ENCODE peak calls at places on chromosomes 1 and 21, in eight cellular contexts. Z is brain microvascular endothelial cell, Q is RWPE1, S is foreskin fibroblast, C is uterus, W is psoas muscle, B is neural progenitor cell, G is heart left ventricle. H is an unnamed sample.

GRCh38 chr1:170010443-170010842 is 64.1 kb downstream of the KIFAP3 start:
- DNase-seq in Z (peak; percentile 34), Q (peak; percentile 14), S (peak; percentile 32), C (peak; percentile 26), W (no peak), B (peak; percentile 65), G (peak; percentile 28), H (peak; percentile 9)

GRCh38 chr1:203136409-203137042 is 9.0 kb downstream of the ADORA1 start:
- DNase-seq in Z (no peak), Q (peak; percentile 57), S (no peak), C (no peak), W (no peak), B (no peak), G (no peak), H (no peak)

GRCh38 chr1:244394851-244395765 is 56.6 kb downstream of the ADSS2 start:
- DNase-seq in Z (no peak), Q (no peak), S (no peak), C (no peak), W (no peak), B (no peak), G (no peak), H (no peak)

GRCh38 chr1:64880449-64880848 is 85.9 kb downstream of the JAK1 start:
- DNase-seq in Z (no peak), Q (no peak), S (no peak), C (no peak), W (no peak), B (no peak), G (no peak), H (no peak)

GRCh38 chr1:113195115-113195845 is 122.3 kb downstream of the LRIG2 start:
- DNase-seq in Z (no peak), Q (no peak), S (no peak), C (no peak), W (no peak), B (peak; percentile 27), G (no peak), H (no peak)

GRCh38 chr1:204697893-204698292 is 12.4 kb upstream of the LRRN2 start:
- DNase-seq in Z (no peak), Q (no peak), S (no peak), C (no peak), W (no peak), B (no peak), G (no peak), H (no peak)

GRCh38 chr21:45739218-45740087 is 95.9 kb downstream of the PCBP3 start:
- DNase-seq in Z (no peak), Q (no peak), S (no peak), C (no peak), W (no peak), B (no peak), G (no peak), H (no peak)

GRCh38 chr1:160078392-160079195 is 2.7 kb upstream of the KCNJ9 start:
- DNase-seq in Z (peak; percentile 38), Q (peak; percentile 14), S (no peak), C (no peak), W (no peak), B (peak; percentile 54), G (no peak), H (peak; percentile 63)

GRCh38 chr1:53088616-53089300 is 26.7 kb downstream of the PODN start:
- DNase-seq in Z (no peak), Q (no peak), S (no peak), C (no peak), W (no peak), B (no peak), G (no peak), H (no peak)

GRCh38 chr1:53086504-53087070 is 24.6 kb downstream of the PODN start:
- DNase-seq in Z (no peak), Q (no peak), S (no peak), C (no peak), W (no peak), B (no peak), G (no peak), H (no peak)

GRCh38 chr1:53089478-53090226 is 27.6 kb downstream of the PODN start:
- DNase-seq in Z (no peak), Q (no peak), S (no peak), C (no peak), W (no peak), B (no peak), G (no peak), H (no peak)

GRCh38 chr1:53085405-53085804 is 23.4 kb downstream of the PODN start:
- DNase-seq in Z (no peak), Q (no peak), S (no peak), C (no peak), W (no peak), B (no peak), G (no peak), H (no peak)

DNA sequence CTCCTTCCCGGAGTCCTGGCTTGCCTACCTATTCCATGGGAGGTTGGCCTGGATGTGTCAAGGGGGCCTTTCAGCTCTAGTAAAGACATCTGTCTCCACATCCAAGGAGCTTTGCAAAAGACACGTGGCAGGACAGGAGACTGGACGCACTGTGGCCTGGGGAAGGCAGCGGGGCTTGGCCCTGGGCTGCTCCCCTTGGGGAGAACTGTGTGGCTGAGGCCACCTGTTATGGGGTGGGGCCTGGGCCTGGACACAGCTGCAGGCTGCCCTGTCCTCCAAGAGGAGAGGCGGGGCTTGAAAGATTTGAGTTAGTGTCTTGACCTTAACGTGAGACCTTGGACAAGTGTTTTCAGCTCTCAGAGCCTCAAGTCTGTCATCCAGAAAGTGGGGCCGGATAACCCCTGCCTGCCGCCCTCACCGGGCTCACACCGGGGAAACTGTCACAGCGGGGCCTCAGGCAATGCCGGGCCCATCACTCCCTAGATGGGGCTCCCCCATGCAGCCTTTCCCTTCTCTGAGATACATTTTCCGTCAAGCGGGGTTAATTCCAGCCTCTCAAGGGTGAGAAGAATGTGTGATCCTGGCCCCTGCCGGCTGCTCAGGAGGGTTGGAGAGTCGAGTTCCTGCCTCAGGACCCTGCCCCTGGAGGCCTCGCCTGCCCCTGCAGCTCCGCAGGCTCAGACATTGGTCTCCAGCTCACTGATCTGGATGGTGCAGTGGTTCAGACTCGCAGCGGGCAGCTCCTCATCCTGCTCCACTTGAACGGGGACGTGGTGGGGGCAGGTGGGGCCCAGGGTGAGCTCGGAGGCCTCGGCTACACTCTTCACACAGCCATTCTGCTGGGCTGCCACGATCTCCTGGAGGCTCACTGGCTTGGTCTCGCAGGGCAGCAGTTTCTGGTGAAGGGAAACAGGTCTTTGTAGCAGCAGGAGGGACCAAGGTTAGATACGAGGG is 25.6 kb downstream of the PODN start:
- DNase-seq in Z (no peak), Q (no peak), S (no peak), C (no peak), W (no peak), B (peak; percentile 77), G (no peak), H (peak; percentile 35)
- TF ChIP-seq CTCF in Z (no peak), Q (no peak), S (no peak), C (no peak), W (no peak), B (peak; percentile 45), G (no peak), H (peak; percentile 12)

DNA sequence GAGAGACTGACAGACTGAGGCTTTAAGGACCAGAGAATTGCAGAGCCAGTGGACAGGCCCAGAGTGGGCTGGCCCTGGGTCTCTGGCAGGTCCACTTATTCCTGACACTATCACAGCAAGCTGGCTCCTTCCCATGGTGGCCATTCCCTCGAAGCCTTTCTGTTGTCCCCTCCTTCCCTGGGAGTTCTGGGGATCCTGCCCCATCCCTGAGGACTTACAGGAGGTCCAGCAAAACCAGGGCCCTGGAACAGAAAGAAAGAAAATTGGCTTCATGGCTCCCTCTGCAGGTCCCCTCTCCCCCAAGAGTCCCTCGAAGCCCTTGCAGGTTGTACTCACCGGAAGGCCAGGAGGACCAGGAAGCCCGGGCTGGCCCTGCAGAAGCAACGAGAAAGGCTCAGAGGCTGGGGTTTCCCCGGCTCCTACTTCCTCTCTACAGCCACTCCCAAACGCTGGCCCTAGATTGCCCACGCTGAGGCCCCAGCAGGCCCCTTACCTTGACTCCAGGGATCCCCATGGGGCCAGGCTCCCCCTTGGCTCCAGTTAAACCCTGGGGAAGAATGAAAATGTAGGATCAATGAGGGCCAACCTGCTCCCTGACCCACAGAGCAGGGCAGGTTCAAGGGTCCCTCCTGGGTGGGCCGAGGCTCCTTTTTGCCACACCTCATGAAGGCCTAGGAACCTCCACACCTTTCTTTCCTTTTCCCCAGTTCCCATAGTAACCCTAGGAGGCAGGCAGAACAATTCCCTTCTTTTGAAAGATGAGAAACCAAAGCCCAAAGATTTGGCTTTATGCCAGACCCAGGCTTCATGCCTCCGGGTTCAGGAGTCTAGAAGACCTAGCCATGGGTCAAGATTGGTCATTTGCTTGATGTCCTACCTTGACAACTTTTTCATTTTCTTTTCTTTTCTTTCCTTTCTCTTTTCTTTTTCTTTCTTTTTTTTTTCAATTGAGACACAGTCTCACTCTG is 4.6 kb downstream of the COL9A2 start:
- DNase-seq in Z (no peak), Q (no peak), S (no peak), C (no peak), W (no peak), B (peak; percentile 10), G (peak; percentile 37), H (no peak)
- TF ChIP-seq CTCF in Z (no peak), Q (no peak), S (no peak), C (no peak), W (no peak), B (no peak), G (no peak), H (no peak)

DNA sequence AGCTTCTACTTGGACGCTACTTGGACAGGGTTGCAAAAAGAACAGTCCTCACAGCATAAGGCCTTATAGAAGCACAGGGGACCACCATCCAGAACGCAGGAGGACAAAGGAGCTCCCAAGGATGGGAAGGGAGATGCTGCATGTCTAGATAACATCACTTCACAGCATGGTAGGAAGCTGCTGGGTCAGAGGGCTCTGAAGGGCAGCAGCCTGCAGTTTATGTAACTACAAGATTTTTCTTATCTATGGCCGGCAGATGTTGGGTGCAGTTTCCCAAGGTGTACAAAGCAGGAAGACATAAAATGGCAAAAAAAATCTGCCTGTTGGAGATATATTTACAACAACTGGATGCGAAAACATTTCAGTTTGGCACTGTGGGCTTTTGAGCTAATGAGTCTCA is 45.3 kb upstream of the SLC5A9 start:
- DNase-seq in Z (no peak), Q (no peak), S (no peak), C (no peak), W (no peak), B (no peak), G (no peak), H (no peak)
- TF ChIP-seq CTCF in Z (no peak), Q (no peak), S (no peak), C (no peak), W (no peak), B (no peak), G (no peak), H (no peak)

GRCh38 chr21:39332175-39332574 is 16.7 kb downstream of the HMGN1 start:
- DNase-seq in Z (no peak), Q (no peak), S (no peak), C (no peak), W (no peak), B (no peak), G (no peak), H (no peak)

GRCh38 chr21:39341249-39341923 is 7.5 kb downstream of the HMGN1 start:
- DNase-seq in Z (no peak), Q (no peak), S (no peak), C (no peak), W (no peak), B (no peak), G (no peak), H (no peak)

GRCh38 chr21:39334611-39335010 is 14.3 kb downstream of the HMGN1 start:
- DNase-seq in Z (no peak), Q (no peak), S (no peak), C (no peak), W (no peak), B (no peak), G (no peak), H (no peak)

GRCh38 chr21:39340687-39341086 is 8.2 kb downstream of the HMGN1 start:
- DNase-seq in Z (no peak), Q (no peak), S (no peak), C (no peak), W (no peak), B (no peak), G (no peak), H (no peak)

DNA sequence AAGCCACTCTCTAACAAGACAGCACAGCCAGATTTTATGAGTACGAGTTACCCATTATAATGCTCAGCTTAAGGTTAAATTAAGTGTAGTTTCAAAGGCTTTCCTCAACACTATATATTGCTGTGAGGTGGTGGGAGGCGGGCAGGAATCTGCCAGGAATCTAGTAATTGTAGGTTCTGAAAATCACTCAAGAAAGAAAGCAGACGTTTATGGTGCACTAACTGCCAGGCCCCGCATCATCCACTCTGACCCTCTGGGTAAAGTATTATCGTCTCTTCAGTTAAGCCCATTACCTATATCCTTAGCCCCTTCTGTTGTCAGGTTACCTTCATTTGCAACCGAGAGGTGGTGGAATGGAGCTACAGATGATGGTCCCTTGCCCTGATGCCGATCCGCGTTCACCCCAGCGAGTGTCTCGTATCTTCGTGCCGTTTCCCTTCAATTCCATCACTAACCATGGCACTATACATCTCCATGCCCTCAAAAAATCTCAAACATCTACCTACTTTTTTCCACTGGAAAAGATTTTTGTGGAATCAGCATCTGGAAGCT is 12.4 kb downstream of the HMGN1 start:
- DNase-seq in Z (no peak), Q (no peak), S (no peak), C (no peak), W (no peak), B (no peak), G (no peak), H (no peak)
- TF ChIP-seq CTCF in Z (no peak), Q (no peak), S (no peak), C (no peak), W (no peak), B (no peak), G (no peak), H (no peak)

H was measured in nephron progenitor cell.